ENCODE peak calls at places on chromosomes 7 and 10, in six cellular contexts. M is HEK293T; H is CD4-positive, CD25-positive, alpha-beta regulatory T cell; V is hepatocyte; U is BJ; E is germinal center. B is an unnamed sample.
A peak's percentile ranks its signal among the peaks of the same experiment; 100 is the strongest.

GRCh38 chr7:130719550-130719949 is 14.5 kb downstream of the KLF14 start:
- DNase-seq in M (no peak), H (no peak), V (no peak), U (no peak), E (no peak), B (no peak)

GRCh38 chr7:11730725-11731124 is 101.3 kb downstream of the THSD7A start:
- DNase-seq in M (no peak), H (no peak), V (no peak), U (no peak), E (no peak), B (no peak)

GRCh38 chr7:152050547-152050971 is 25.1 kb downstream of the GALNT11 start:
- DNase-seq in M (no peak), H (no peak), V (no peak), U (no peak), E (no peak), B (no peak)

GRCh38 chr10:3720228-3721019 is 64.6 kb downstream of the KLF6 start:
- DNase-seq in M (no peak), H (no peak), V (peak; percentile 66), U (no peak), E (no peak), B (no peak)

GRCh38 chr10:23530079-23530478 is 91.2 kb downstream of the OTUD1 start:
- DNase-seq in M (no peak), H (no peak), V (no peak), U (no peak), E (peak; percentile 17), B (no peak)

GRCh38 chr7:130959743-130960207 is 225.8 kb upstream of the KLF14 start:
- DNase-seq in M (peak; percentile 45), H (no peak), V (no peak), U (no peak), E (no peak), B (no peak)

GRCh38 chr7:158325530-158326381 is 261.9 kb downstream of the PTPRN2 start:
- DNase-seq in M (no peak), H (no peak), V (peak; percentile 75), U (no peak), E (no peak), B (no peak)

GRCh38 chr10:97553575-97554100 is 18.9 kb upstream of the ANKRD2 start:
- DNase-seq in M (peak; percentile 82), H (peak; percentile 16), V (peak; percentile 84), U (no peak), E (peak; percentile 54), B (peak; percentile 50)

GRCh38 chr7:133934262-133934973 is 192.7 kb upstream of the LRGUK start:
- DNase-seq in M (no peak), H (no peak), V (no peak), U (no peak), E (no peak), B (no peak)

GRCh38 chr10:114403545-114404161 is 649 bp downstream of the AFAP1L2 start:
- DNase-seq in M (peak; percentile 63), H (no peak), V (no peak), U (no peak), E (no peak), B (no peak)

GRCh38 chr7:147658392-147658791 is 932.2 kb upstream of the C7orf33 start:
- DNase-seq in M (no peak), H (no peak), V (no peak), U (no peak), E (no peak), B (no peak)

GRCh38 chr7:157538321-157538720 is 201.5 kb downstream of the DNAJB6 start:
- DNase-seq in M (no peak), H (no peak), V (no peak), U (no peak), E (no peak), B (no peak)

GRCh38 chr7:158463317-158463716 is 124.3 kb downstream of the PTPRN2 start:
- DNase-seq in M (no peak), H (no peak), V (no peak), U (no peak), E (no peak), B (no peak)

GRCh38 chr10:110512461-110513187 is 14.9 kb downstream of the DUSP5 start:
- DNase-seq in M (no peak), H (no peak), V (peak; percentile 54), U (no peak), E (no peak), B (no peak)

GRCh38 chr10:71394926-71395562 is 1.7 kb upstream of the CDH23 start:
- DNase-seq in M (no peak), H (no peak), V (no peak), U (no peak), E (no peak), B (no peak)

GRCh38 chr10:48981310-48981907 is 41.8 kb upstream of the LRRC18 start:
- DNase-seq in M (peak; percentile 75), H (no peak), V (peak; percentile 81), U (no peak), E (peak; percentile 41), B (peak; percentile 29)

GRCh38 chr7:83410989-83411591 is 237.8 kb downstream of the SEMA3E start:
- DNase-seq in M (peak; percentile 16), H (no peak), V (peak; percentile 72), U (peak; percentile 4), E (no peak), B (no peak)

GRCh38 chr7:137169282-137169698 is 174.2 kb downstream of the PTN start:
- DNase-seq in M (peak; percentile 67), H (no peak), V (peak; percentile 85), U (peak; percentile 47), E (no peak), B (no peak)

GRCh38 chr10:11086177-11086576 is 68.5 kb downstream of the CELF2 start:
- DNase-seq in M (no peak), H (no peak), V (peak; percentile 65), U (no peak), E (no peak), B (no peak)

GRCh38 chr10:16612148-16612742 is 90.6 kb upstream of the C1QL3 start:
- DNase-seq in M (peak; percentile 37), H (no peak), V (peak; percentile 60), U (no peak), E (no peak), B (no peak)

GRCh38 chr10:49001861-49002675 is 62.4 kb upstream of the LRRC18 start:
- DNase-seq in M (no peak), H (no peak), V (no peak), U (no peak), E (no peak), B (no peak)

GRCh38 chr10:16893664-16894063 is 76.4 kb upstream of the RSU1 start:
- DNase-seq in M (no peak), H (no peak), V (no peak), U (no peak), E (no peak), B (no peak)

GRCh38 chr10:44415121-44415520 is 30.2 kb upstream of the CXCL12 start:
- DNase-seq in M (no peak), H (no peak), V (no peak), U (no peak), E (no peak), B (no peak)

GRCh38 chr7:139330333-139331030 is 10.7 kb upstream of the FMC1 start:
- DNase-seq in M (no peak), H (no peak), V (no peak), U (no peak), E (no peak), B (no peak)

GRCh38 chr10:1548146-1548545 is 189.2 kb downstream of the ADARB2 start:
- DNase-seq in M (no peak), H (no peak), V (no peak), U (no peak), E (no peak), B (no peak)

GRCh38 chr10:6409982-6410694 is 169.9 kb downstream of the PRKCQ start:
- DNase-seq in M (peak; percentile 20), H (peak; percentile 41), V (peak; percentile 40), U (peak; percentile 32), E (no peak), B (no peak)

GRCh38 chr10:99421233-99421739 is 9.1 kb downstream of the GOT1 start:
- DNase-seq in M (no peak), H (no peak), V (no peak), U (no peak), E (no peak), B (no peak)

GRCh38 chr10:90288403-90288933 is 569.4 kb downstream of the HTR7 start:
- DNase-seq in M (no peak), H (no peak), V (no peak), U (no peak), E (no peak), B (no peak)

GRCh38 chr10:119079572-119080520 is 771 bp downstream of the EIF3A start:
- DNase-seq in M (peak; percentile 71), H (peak; percentile 41), V (peak; percentile 91), U (no peak), E (peak; percentile 79), B (peak; percentile 68)

GRCh38 chr10:4249841-4250496 is 465.0 kb upstream of the KLF6 start:
- DNase-seq in M (no peak), H (no peak), V (no peak), U (no peak), E (no peak), B (no peak)

GRCh38 chr7:158345731-158346130 is 241.9 kb downstream of the PTPRN2 start:
- DNase-seq in M (no peak), H (no peak), V (no peak), U (no peak), E (no peak), B (no peak)